ENCODE peak calls at places on chromosomes 3 and 15, in six cellular contexts. F is ovary; Q is B cell; P is OCI-LY7; L is RWPE2; D is CD4-positive, alpha-beta T cell. N is an unnamed sample.

GRCh38 chr3:65953301-65953812 is 85.4 kb downstream of the MAGI1 start:
- DNase-seq in F (peak), Q (no peak), P (no peak), L (no peak), D (no peak), N (no peak)

GRCh38 chr15:29571728-29572454 is 250.4 kb downstream of the TJP1 start:
- DNase-seq in F (no peak), Q (no peak), P (no peak), L (no peak), D (no peak), N (no peak)

GRCh38 chr3:24471480-24471879 is 23.2 kb downstream of the THRB start:
- DNase-seq in F (no peak), Q (no peak), P (no peak), L (no peak), D (no peak), N (no peak)

GRCh38 chr3:174776123-174776522 is 83.0 kb upstream of the NAALADL2 start:
- DNase-seq in F (no peak), Q (no peak), P (no peak), L (no peak), D (no peak), N (no peak)

GRCh38 chr3:10262027-10262426 is 13.8 kb downstream of the TATDN2 start:
- DNase-seq in F (no peak), Q (no peak), P (no peak), L (no peak), D (no peak), N (no peak)

GRCh38 chr3:69008980-69009379 is 4.5 kb downstream of the EOGT start:
- DNase-seq in F (no peak), Q (no peak), P (no peak), L (no peak), D (no peak), N (no peak)

GRCh38 chr3:22536582-22536981 is 666.5 kb upstream of the UBE2E2 start:
- DNase-seq in F (no peak), Q (no peak), P (no peak), L (no peak), D (no peak), N (no peak)

GRCh38 chr3:29644261-29644660 is 363.4 kb downstream of the RBMS3 start:
- DNase-seq in F (no peak), Q (no peak), P (no peak), L (no peak), D (no peak), N (no peak)

GRCh38 chr3:56758539-56758981 is 43.2 kb downstream of the ARHGEF3 start:
- DNase-seq in F (no peak), Q (peak), P (no peak), L (no peak), D (no peak), N (no peak)

GRCh38 chr15:59174846-59175831 is 31.5 kb upstream of the LDHAL6B start:
- DNase-seq in F (peak), Q (peak), P (peak), L (peak), D (peak), N (peak)

GRCh38 chr15:35874260-35874905 is 328.4 kb upstream of the DPH6 start:
- DNase-seq in F (no peak), Q (no peak), P (no peak), L (peak), D (no peak), N (no peak)

GRCh38 chr3:119258915-119259314 is 18.2 kb upstream of the B4GALT4 start:
- DNase-seq in F (no peak), Q (no peak), P (peak), L (no peak), D (no peak), N (no peak)

GRCh38 chr15:72892986-72893385 is 109.4 kb upstream of the ADPGK start:
- DNase-seq in F (no peak), Q (no peak), P (no peak), L (no peak), D (no peak), N (no peak)

GRCh38 chr3:177195242-177195940 is 1.9 kb downstream of the TBL1XR1 start:
- DNase-seq in F (no peak), Q (no peak), P (peak), L (no peak), D (no peak), N (no peak)

GRCh38 chr3:127019449-127019848 is 36.5 kb downstream of the PLXNA1 start:
- DNase-seq in F (no peak), Q (no peak), P (no peak), L (no peak), D (no peak), N (no peak)

GRCh38 chr3:134325106-134325705 is 49.0 kb downstream of the AMOTL2 start:
- DNase-seq in F (no peak), Q (no peak), P (no peak), L (no peak), D (no peak), N (no peak)

GRCh38 chr3:182438398-182438797 is 354.9 kb upstream of the ATP11B start:
- DNase-seq in F (no peak), Q (no peak), P (no peak), L (no peak), D (no peak), N (no peak)

GRCh38 chr3:133834621-133835417 is 29.2 kb downstream of the SRPRB start:
- DNase-seq in F (no peak), Q (no peak), P (no peak), L (no peak), D (no peak), N (no peak)

GRCh38 chr3:185820973-185821758 is 3.7 kb downstream of the IGF2BP2 start:
- DNase-seq in F (no peak), Q (no peak), P (no peak), L (no peak), D (no peak), N (no peak)

GRCh38 chr3:6860149-6860548 is 766 bp upstream of the GRM7 start:
- DNase-seq in F (no peak), Q (no peak), P (no peak), L (no peak), D (no peak), N (no peak)

GRCh38 chr3:24690777-24691176 is 196.1 kb upstream of the THRB start:
- DNase-seq in F (no peak), Q (no peak), P (no peak), L (no peak), D (no peak), N (no peak)

GRCh38 chr15:48522123-48522522 is 123.4 kb downstream of the FBN1 start:
- DNase-seq in F (no peak), Q (no peak), P (no peak), L (no peak), D (no peak), N (no peak)

GRCh38 chr15:48516125-48516524 is 129.4 kb downstream of the FBN1 start:
- DNase-seq in F (no peak), Q (no peak), P (no peak), L (no peak), D (no peak), N (no peak)

GRCh38 chr15:48515497-48515896 is 130.0 kb downstream of the FBN1 start:
- DNase-seq in F (no peak), Q (no peak), P (no peak), L (no peak), D (no peak), N (no peak)

GRCh38 chr15:48522911-48523310 is 122.6 kb downstream of the FBN1 start:
- DNase-seq in F (no peak), Q (no peak), P (no peak), L (no peak), D (no peak), N (no peak)

GRCh38 chr15:48520376-48521155 is 124.9 kb downstream of the FBN1 start:
- DNase-seq in F (no peak), Q (no peak), P (no peak), L (no peak), D (no peak), N (no peak)
- TF ChIP-seq CTCF in F (no peak), Q (no peak), P (no peak), L (peak), D (no peak), N (peak)

GRCh38 chr3:4471907-4472306 is 4.8 kb upstream of the SUMF1 start:
- DNase-seq in F (no peak), Q (no peak), P (no peak), L (no peak), D (no peak), N (no peak)

GRCh38 chr3:4472312-4472711 is 5.2 kb upstream of the SUMF1 start:
- DNase-seq in F (no peak), Q (no peak), P (no peak), L (no peak), D (no peak), N (no peak)

GRCh38 chr3:4472766-4473165 is 5.7 kb upstream of the SUMF1 start:
- DNase-seq in F (no peak), Q (no peak), P (no peak), L (no peak), D (no peak), N (no peak)

GRCh38 chr3:4476507-4476906 is 9.4 kb upstream of the SUMF1 start:
- DNase-seq in F (no peak), Q (no peak), P (no peak), L (no peak), D (no peak), N (no peak)

GRCh38 chr3:4474683-4475490 is 7.8 kb upstream of the SUMF1 start:
- DNase-seq in F (peak), Q (no peak), P (no peak), L (no peak), D (no peak), N (peak)
- TF ChIP-seq CTCF in F (no peak), Q (no peak), P (no peak), L (no peak), D (no peak), N (no peak)

DNA sequence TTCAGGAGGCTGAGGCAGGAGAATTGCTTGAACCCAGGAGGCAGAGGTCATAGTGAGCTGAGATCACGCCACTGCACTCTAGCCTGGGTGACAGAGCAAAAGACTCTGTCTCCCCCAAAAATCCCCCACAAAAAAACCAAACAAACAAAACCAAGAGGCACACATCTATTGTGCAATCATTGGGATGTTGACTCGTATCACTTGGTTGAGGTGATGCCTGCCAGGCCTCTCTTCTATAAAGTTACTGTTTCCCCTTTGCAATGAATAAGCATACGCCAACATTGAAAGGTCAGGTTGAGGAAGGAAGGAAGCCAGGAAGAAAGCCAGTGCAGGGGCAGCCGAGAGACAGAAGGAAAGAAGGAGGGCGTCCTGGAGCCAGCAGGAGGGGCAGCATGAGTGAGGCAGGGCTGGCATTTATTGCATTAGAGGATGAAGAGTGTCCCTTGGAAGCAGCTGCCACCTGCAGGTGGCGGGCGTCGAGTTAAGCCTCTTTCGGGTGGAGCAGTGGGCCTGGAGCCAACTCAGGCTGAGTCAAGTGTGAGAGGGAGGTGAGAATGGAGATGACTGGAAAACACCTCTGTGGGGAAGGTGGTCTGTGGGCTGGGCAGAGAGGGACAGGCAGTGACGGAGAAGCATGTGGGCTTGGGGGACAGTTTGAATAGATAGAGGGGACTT is 8.3 kb upstream of the CSPG4 start:
- DNase-seq in F (no peak), Q (no peak), P (peak), L (peak), D (no peak), N (no peak)
- TF ChIP-seq CTCF in F (no peak), Q (peak), P (peak), L (peak), D (no peak), N (peak)

DNA sequence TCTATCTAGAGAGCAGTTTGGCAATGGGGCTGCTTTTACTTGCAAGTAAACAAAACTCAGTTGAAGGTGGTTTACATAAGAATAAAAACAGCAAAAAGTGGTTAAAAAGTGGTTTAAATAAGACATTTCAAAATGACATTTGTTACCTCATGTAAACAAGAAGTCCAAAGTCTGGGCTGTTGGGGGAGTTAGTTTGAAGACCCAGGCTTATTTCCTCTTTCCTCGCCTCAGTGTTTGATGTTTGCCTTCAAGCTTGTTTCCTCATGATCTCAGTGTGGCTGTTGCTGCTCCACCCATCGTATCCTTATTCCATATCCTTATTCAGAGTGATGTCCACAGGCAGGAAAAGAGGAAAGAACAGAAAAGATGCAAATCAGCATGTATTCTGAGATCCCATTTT is 15.2 kb downstream of the CGNL1 start:
- DNase-seq in F (no peak), Q (no peak), P (no peak), L (no peak), D (no peak), N (no peak)
- TF ChIP-seq CTCF in F (no peak), Q (no peak), P (no peak), L (no peak), D (no peak), N (no peak)

GRCh38 chr3:187014417-187014864 is 84.1 kb downstream of the ST6GAL1 start:
- DNase-seq in F (no peak), Q (no peak), P (no peak), L (no peak), D (no peak), N (no peak)
- TF ChIP-seq CTCF in F (no peak), Q (no peak), P (no peak), L (no peak), D (no peak), N (no peak)

GRCh38 chr3:21392521-21392920 is 358.5 kb downstream of the ZNF385D start:
- DNase-seq in F (no peak), Q (no peak), P (no peak), L (no peak), D (no peak), N (no peak)
- TF ChIP-seq CTCF in F (no peak), Q (no peak), P (no peak), L (no peak), D (no peak), N (no peak)

GRCh38 chr15:69629631-69630161 is 177.1 kb downstream of the RPLP1 start:
- DNase-seq in F (no peak), Q (no peak), P (no peak), L (no peak), D (no peak), N (no peak)

GRCh38 chr15:69627548-69628158 is 175.0 kb downstream of the RPLP1 start:
- DNase-seq in F (no peak), Q (no peak), P (no peak), L (no peak), D (no peak), N (no peak)

GRCh38 chr15:69631978-69632377 is 179.4 kb downstream of the RPLP1 start:
- DNase-seq in F (no peak), Q (no peak), P (no peak), L (no peak), D (no peak), N (no peak)

GRCh38 chr15:69628256-69629093 is 175.9 kb downstream of the RPLP1 start:
- DNase-seq in F (no peak), Q (no peak), P (no peak), L (no peak), D (no peak), N (no peak)

DNA sequence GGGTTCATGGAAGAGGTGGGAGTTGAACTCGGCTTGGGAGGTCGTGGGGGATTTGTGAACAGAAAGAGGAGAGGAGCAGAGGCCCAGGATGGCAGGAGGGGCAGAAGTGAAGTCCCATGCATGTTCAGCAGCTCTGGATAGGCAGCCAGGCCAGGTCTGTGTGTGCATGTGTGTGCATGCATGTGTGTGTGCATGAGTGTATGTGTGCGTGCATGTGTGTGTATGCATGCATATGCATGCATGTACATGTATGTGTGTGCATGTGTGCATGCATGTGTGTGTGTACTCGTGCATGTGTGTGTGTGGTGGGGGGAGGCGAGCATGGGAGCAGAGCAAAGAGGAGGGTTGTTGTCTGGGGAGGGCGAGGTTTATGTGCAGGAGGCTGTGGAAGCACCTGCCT is 178.4 kb downstream of the RPLP1 start:
- DNase-seq in F (no peak), Q (no peak), P (no peak), L (no peak), D (no peak), N (no peak)
- TF ChIP-seq CTCF in F (no peak), Q (no peak), P (no peak), L (no peak), D (no peak), N (no peak)

GRCh38 chr3:128949158-128949557 is 44.7 kb downstream of the CFAP92 start:
- DNase-seq in F (no peak), Q (no peak), P (no peak), L (no peak), D (no peak), N (no peak)

GRCh38 chr3:128945878-128946175 is 48.0 kb downstream of the CFAP92 start:
- DNase-seq in F (no peak), Q (no peak), P (no peak), L (no peak), D (no peak), N (no peak)

GRCh38 chr3:128945041-128945877 is 48.6 kb downstream of the CFAP92 start:
- DNase-seq in F (no peak), Q (no peak), P (no peak), L (no peak), D (no peak), N (no peak)

GRCh38 chr3:128946411-128946810 is 47.5 kb downstream of the CFAP92 start:
- DNase-seq in F (no peak), Q (no peak), P (no peak), L (no peak), D (no peak), N (no peak)

GRCh38 chr3:128950223-128950938 is 43.5 kb downstream of the CFAP92 start:
- DNase-seq in F (no peak), Q (no peak), P (peak), L (no peak), D (no peak), N (no peak)
- TF ChIP-seq CTCF in F (no peak), Q (no peak), P (peak), L (peak), D (peak), N (peak)

DNA sequence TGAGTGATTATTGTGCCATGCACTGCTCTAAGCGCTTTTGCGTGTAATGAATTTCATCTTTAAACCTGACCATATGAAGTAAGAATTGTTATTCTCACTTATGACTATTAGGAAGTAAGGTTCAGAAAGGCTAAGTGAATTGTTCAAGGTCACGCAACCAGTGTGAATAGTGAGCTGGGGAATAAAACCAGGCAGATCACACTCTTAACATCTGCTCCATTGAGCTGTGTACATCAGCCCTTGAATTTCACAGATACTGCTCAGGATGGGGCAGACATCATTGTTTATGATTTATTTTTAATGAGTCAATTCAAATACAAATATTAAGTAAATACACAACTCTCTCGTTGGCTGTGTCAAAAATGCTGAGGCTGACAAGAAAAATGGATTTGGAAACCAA is 184.5 kb downstream of the FNDC3B start:
- DNase-seq in F (no peak), Q (no peak), P (no peak), L (no peak), D (no peak), N (no peak)
- TF ChIP-seq CTCF in F (no peak), Q (no peak), P (no peak), L (no peak), D (no peak), N (no peak)

GRCh38 chr3:159158213-159158612 is 356.4 kb downstream of the MFSD1 start:
- DNase-seq in F (no peak), Q (no peak), P (no peak), L (no peak), D (no peak), N (no peak)
- TF ChIP-seq CTCF in F (no peak), Q (no peak), P (no peak), L (peak), D (no peak), N (no peak)

N was measured in left ventricle myocardium inferior.